ENCODE peak calls at places on chromosomes 11 and 22, in five cellular contexts. O, M, C, H and S are unnamed samples.

GRCh38 chr11:17852246-17852645 is 117.7 kb downstream of the KCNC1 start:
- DNase-seq in O (no peak), C (no peak), H (no peak), M (no peak), S (no peak)

GRCh38 chr11:10451399-10452116 is 3.5 kb upstream of the AMPD3 start:
- DNase-seq in M (no peak), H (no peak), C (no peak), O (no peak), S (no peak)

GRCh38 chr11:134503104-134503503 is 91.1 kb upstream of the B3GAT1 start:
- DNase-seq in O (no peak), C (no peak), M (no peak), H (no peak), S (no peak)

GRCh38 chr11:7060828-7061227 is 28.0 kb upstream of the RBMXL2 start:
- DNase-seq in M (no peak), C (no peak), O (no peak), H (no peak), S (no peak)

GRCh38 chr11:6618117-6619020 is 853 bp downstream of the TPP1 start:
- DNase-seq in H (peak), M (peak), O (no peak), C (no peak), S (no peak)

GRCh38 chr11:106840993-106841392 is 177.3 kb downstream of the GUCY1A2 start:
- DNase-seq in H (no peak), C (no peak), O (no peak), M (no peak), S (no peak)

GRCh38 chr22:19506212-19506611 is 18.0 kb downstream of the CLDN5 start:
- DNase-seq in C (no peak), M (no peak), O (no peak), H (no peak), S (no peak)

GRCh38 chr11:4607782-4608666 is at the start of gene TRIM68:
- DNase-seq in C (peak), O (peak), H (no peak), M (peak), S (peak)

GRCh38 chr22:33073989-33074391 is 15.8 kb upstream of the SYN3 start:
- DNase-seq in C (no peak), M (no peak), H (no peak), O (peak), S (no peak)

GRCh38 chr11:100403817-100404216 is 283.3 kb upstream of the ARHGAP42 start:
- DNase-seq in O (no peak), M (no peak), H (no peak), C (no peak), S (no peak)

GRCh38 chr11:61855939-61856730 is 28.0 kb downstream of the FADS2 start:
- DNase-seq in C (no peak), M (no peak), O (no peak), H (no peak), S (no peak)

GRCh38 chr11:69563306-69563705 is 77.7 kb upstream of the CCND1 start:
- DNase-seq in M (no peak), H (no peak), O (no peak), C (no peak), S (no peak)

GRCh38 chr11:120517390-120518315 is 6.1 kb downstream of the GRIK4 start:
- DNase-seq in M (no peak), O (no peak), H (no peak), C (no peak), S (no peak)

GRCh38 chr11:17772704-17773600 is 38.4 kb downstream of the KCNC1 start:
- DNase-seq in C (no peak), H (no peak), M (no peak), O (no peak), S (no peak)

GRCh38 chr11:61035086-61035835 is 63.8 kb downstream of the CD6 start:
- DNase-seq in H (no peak), O (no peak), C (no peak), M (no peak), S (no peak)

GRCh38 chr11:61007971-61008896 is 36.8 kb downstream of the CD6 start:
- DNase-seq in M (no peak), H (no peak), C (peak), O (no peak), S (no peak)

GRCh38 chr11:85725510-85726258 is 39.7 kb upstream of the CCDC89 start:
- DNase-seq in M (no peak), H (no peak), C (no peak), O (peak), S (no peak)

GRCh38 chr22:50699754-50700386 is 27.2 kb downstream of the SHANK3 start:
- DNase-seq in C (peak), H (peak), O (no peak), M (peak), S (no peak)

GRCh38 chr11:95443386-95443785 is 212.4 kb upstream of the SESN3 start:
- DNase-seq in H (peak), M (peak), C (no peak), O (peak), S (peak)

GRCh38 chr11:26904801-26905200 is 89.1 kb upstream of the FIBIN start:
- DNase-seq in O (no peak), H (no peak), C (no peak), M (no peak), S (no peak)
- TF ChIP-seq KDM1A in O (no peak), H (no peak), C (no peak), M (no peak), S (no peak)

GRCh38 chr11:34809191-34810106 is 106.7 kb downstream of the APIP start:
- DNase-seq in C (no peak), H (no peak), M (peak), O (no peak), S (no peak)

GRCh38 chr11:34812905-34813576 is 103.1 kb downstream of the APIP start:
- DNase-seq in M (no peak), H (no peak), C (no peak), O (no peak), S (no peak)

GRCh38 chr11:34810107-34810562 is 106.0 kb downstream of the APIP start:
- DNase-seq in H (no peak), C (no peak), M (no peak), O (no peak), S (no peak)

GRCh38 chr11:34816698-34817213 is 99.4 kb downstream of the APIP start:
- DNase-seq in C (no peak), O (no peak), H (no peak), M (no peak), S (no peak)

GRCh38 chr11:34811858-34812257 is 104.3 kb downstream of the APIP start:
- DNase-seq in O (no peak), M (no peak), H (no peak), C (no peak), S (no peak)
- TF ChIP-seq KDM1A in O (no peak), M (no peak), H (no peak), C (no peak), S (no peak)

GRCh38 chr11:64359712-64360402 is 895 bp downstream of the RPS6KA4 start:
- DNase-seq in O (no peak), H (no peak), C (no peak), M (no peak), S (no peak)

GRCh38 chr11:64357904-64358535 is 942 bp upstream of the RPS6KA4 start:
- DNase-seq in M (peak), H (peak), C (no peak), O (peak), S (no peak)

GRCh38 chr11:64358536-64358906 is 441 bp upstream of the RPS6KA4 start:
- DNase-seq in O (no peak), C (no peak), M (no peak), H (no peak), S (no peak)

GRCh38 chr11:64360403-64360980 is 1.5 kb downstream of the RPS6KA4 start:
- DNase-seq in C (no peak), O (no peak), H (no peak), M (no peak), S (no peak)

GRCh38 chr11:64358907-64359711 is at the start of gene RPS6KA4:
- DNase-seq in C (no peak), M (peak), H (no peak), O (peak), S (no peak)
- TF ChIP-seq KDM1A in C (no peak), M (no peak), H (no peak), O (peak), S (no peak)

GRCh38 chr11:71423181-71423790 is 24.9 kb downstream of the DHCR7 start:
- DNase-seq in C (no peak), H (no peak), O (no peak), M (no peak), S (no peak)

GRCh38 chr11:71425409-71425808 is 22.8 kb downstream of the DHCR7 start:
- DNase-seq in H (no peak), O (peak), C (no peak), M (no peak), S (no peak)

GRCh38 chr11:71426413-71426812 is 21.8 kb downstream of the DHCR7 start:
- DNase-seq in C (no peak), O (no peak), H (no peak), M (no peak), S (peak)

GRCh38 chr11:71428861-71429435 is 19.2 kb downstream of the DHCR7 start:
- DNase-seq in H (peak), M (no peak), O (no peak), C (no peak), S (no peak)

GRCh38 chr11:71425851-71426250 is 22.3 kb downstream of the DHCR7 start:
- DNase-seq in H (no peak), O (no peak), M (no peak), C (no peak), S (no peak)
- TF ChIP-seq KDM1A in H (no peak), O (no peak), M (no peak), C (no peak), S (no peak)